ENCODE peak calls at places on chromosome 6, in nine cellular contexts. Y is dorsolateral prefrontal cortex; D is OCI-LY7; S is left ventricle myocardium inferior; X is psoas muscle; I is testis; B is IMR-90; L is A549; R is CD4-positive, CD25-positive, alpha-beta regulatory T cell. C is an unnamed sample.

GRCh38 chr6:36956111-36956820 is 1.7 kb downstream of the PI16 start:
- DNase-seq in R (no peak), D (no peak), S (no peak), L (no peak), Y (peak; percentile 42), B (no peak), X (no peak), I (no peak), C (no peak)

GRCh38 chr6:169937389-169938261 is 186.2 kb downstream of the ERMARD start:
- DNase-seq in B (no peak), X (no peak), L (no peak), D (no peak), Y (no peak), S (no peak), R (no peak), I (no peak), C (no peak)

GRCh38 chr6:139147628-139148027 is 12.7 kb downstream of the HECA start:
- DNase-seq in L (no peak), Y (no peak), R (no peak), I (no peak), S (no peak), X (no peak), B (no peak), D (no peak), C (no peak)

GRCh38 chr6:146433881-146434741 is 109.5 kb upstream of the RAB32 start:
- DNase-seq in S (no peak), X (no peak), L (no peak), B (no peak), D (no peak), I (peak; percentile 38), R (no peak), Y (no peak), C (no peak)

GRCh38 chr6:138818496-138819194 is 22.8 kb downstream of the ECT2L start:
- DNase-seq in I (no peak), Y (no peak), R (peak; percentile 8), X (no peak), L (no peak), D (peak; percentile 69), B (no peak), S (no peak), C (no peak)

GRCh38 chr6:26003102-26003694 is 40.6 kb downstream of the TRIM38 start:
- DNase-seq in L (peak; percentile 62), D (peak; percentile 52), Y (no peak), X (peak; percentile 39), B (peak; percentile 56), S (no peak), I (peak; percentile 76), R (peak; percentile 47), C (peak; percentile 57)

GRCh38 chr6:121615493-121615892 is 180.0 kb downstream of the GJA1 start:
- DNase-seq in D (no peak), L (no peak), X (no peak), S (no peak), I (no peak), B (no peak), Y (no peak), R (no peak), C (no peak)

GRCh38 chr6:17470209-17470952 is 77.0 kb downstream of the CAP2 start:
- DNase-seq in S (no peak), D (no peak), I (no peak), L (no peak), X (no peak), Y (no peak), B (peak; percentile 47), R (no peak), C (no peak)

GRCh38 chr6:170152111-170152926 is 138.6 kb downstream of the DLL1 start:
- DNase-seq in R (no peak), B (no peak), X (peak; percentile 55), D (no peak), L (no peak), Y (peak; percentile 56), S (peak; percentile 61), I (no peak), C (no peak)

GRCh38 chr6:13811627-13812358 is 2.6 kb downstream of the MCUR1 start:
- DNase-seq in Y (no peak), I (no peak), L (no peak), R (no peak), D (no peak), X (no peak), B (no peak), S (no peak), C (no peak)

GRCh38 chr6:119602215-119603178 is 252.9 kb upstream of the MAN1A1 start:
- DNase-seq in R (no peak), L (no peak), S (no peak), D (no peak), X (no peak), I (no peak), Y (no peak), B (peak; percentile 78), C (no peak)

GRCh38 chr6:34182751-34183531 is 37.1 kb upstream of the GRM4 start:
- DNase-seq in Y (no peak), R (peak; percentile 62), I (no peak), B (no peak), S (no peak), D (peak; percentile 48), L (no peak), X (no peak), C (peak; percentile 92)

GRCh38 chr6:43013020-43013842 is 515 bp downstream of the MEA1 start:
- DNase-seq in B (peak; percentile 21), S (no peak), X (no peak), Y (no peak), I (no peak), L (no peak), D (peak; percentile 29), R (no peak), C (no peak)

GRCh38 chr6:130937942-130938604 is 110.9 kb downstream of the SMLR1 start:
- DNase-seq in L (no peak), I (peak; percentile 47), D (no peak), Y (no peak), X (no peak), R (no peak), S (no peak), B (peak; percentile 67), C (no peak)

GRCh38 chr6:42970859-42971612 is 7.9 kb downstream of the PEX6 start:
- DNase-seq in X (no peak), D (no peak), L (no peak), R (no peak), B (peak; percentile 34), I (no peak), Y (no peak), S (no peak), C (no peak)

GRCh38 chr6:148857817-148858390 is 111.1 kb downstream of the UST start:
- DNase-seq in R (no peak), L (no peak), B (peak; percentile 95), I (no peak), D (no peak), Y (no peak), S (no peak), X (no peak), C (no peak)

GRCh38 chr6:1572892-1573291 is 36.8 kb upstream of the FOXC1 start:
- DNase-seq in L (no peak), X (no peak), S (no peak), I (no peak), D (no peak), Y (no peak), R (no peak), B (no peak), C (no peak)

GRCh38 chr6:549901-550300 is 107.0 kb downstream of the HUS1B start:
- DNase-seq in D (no peak), L (no peak), X (no peak), Y (no peak), B (no peak), S (no peak), R (no peak), I (no peak), C (no peak)

GRCh38 chr6:50992704-50993625 is 174.3 kb downstream of the TFAP2B start:
- DNase-seq in I (no peak), S (no peak), L (no peak), Y (no peak), D (no peak), R (no peak), B (no peak), X (no peak), C (no peak)

GRCh38 chr6:18753071-18753470 is 365.9 kb downstream of the RNF144B start:
- DNase-seq in L (no peak), Y (no peak), B (no peak), I (no peak), S (no peak), X (no peak), R (no peak), D (no peak), C (no peak)

DNA sequence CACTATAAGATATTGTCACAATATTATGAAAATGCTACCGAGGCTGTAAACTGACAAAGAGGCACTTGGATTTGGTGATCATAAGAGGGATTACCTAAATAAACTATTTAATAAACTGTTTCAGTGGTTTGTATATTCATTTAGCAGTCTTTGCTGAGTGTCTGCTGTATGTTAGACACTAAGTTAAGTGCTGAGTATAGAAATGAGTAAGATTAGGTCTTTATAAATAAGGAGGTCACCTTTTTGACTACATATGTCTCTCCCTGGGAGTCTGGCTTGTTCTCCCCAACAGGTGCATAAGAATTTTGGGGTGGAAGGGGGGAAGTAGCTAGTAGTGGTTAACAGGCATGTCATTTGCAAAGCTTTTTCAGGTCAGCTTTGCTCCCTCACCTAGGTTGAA is 246.2 kb downstream of the ZFAND3 start:
- DNase-seq in Y (no peak), I (no peak), X (no peak), L (no peak), S (no peak), D (no peak), R (no peak), B (no peak), C (no peak)
- H3K27ac ChIP-seq in Y (no peak overlapping the region), I (no peak overlapping the region), X (no peak overlapping the region), L (no peak overlapping the region), S (no peak overlapping the region), D (no peak overlapping the region), R (no peak overlapping the region), B (no peak overlapping the region), C (no peak overlapping the region)

DNA sequence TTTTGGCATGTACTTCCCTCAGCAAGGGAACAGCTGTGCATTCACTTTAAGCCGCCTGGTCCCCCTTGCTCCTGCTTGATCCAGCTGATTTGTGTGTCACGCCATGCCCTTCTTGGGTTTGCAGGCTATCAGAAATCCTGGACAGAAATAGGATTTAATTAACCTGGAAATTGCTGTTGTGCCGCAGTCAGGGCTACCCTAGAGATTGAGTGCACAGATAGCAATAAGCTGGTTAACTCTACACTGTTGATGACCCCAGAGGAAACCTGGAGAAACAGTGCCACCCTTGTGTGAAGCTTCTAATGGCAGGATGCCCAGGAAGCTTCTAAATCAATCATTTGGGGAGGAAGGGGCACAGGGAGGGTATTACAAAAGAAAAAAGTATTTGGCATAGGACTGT is 199.0 kb downstream of the JARID2 start:
- DNase-seq in S (no peak), R (peak; percentile 42), I (peak; percentile 39), D (peak; percentile 22), Y (no peak), B (no peak), X (no peak), L (no peak), C (peak; percentile 18)
- H3K4me3 ChIP-seq in S (peak overlapping the region; percentile 4), R (no peak overlapping the region), I (no peak overlapping the region), D (no peak overlapping the region), Y (peak overlapping the region; percentile 27), B (no peak overlapping the region), X (no peak overlapping the region), L (no peak overlapping the region), C (no peak overlapping the region)

GRCh38 chr6:116472710-116473109 is 11.5 kb downstream of the CALHM6 start:
- DNase-seq in Y (no peak), L (no peak), D (no peak), R (no peak), X (no peak), S (no peak), B (no peak), I (no peak), C (no peak)
- H3K27ac ChIP-seq in Y (no peak overlapping the region), L (no peak overlapping the region), D (no peak overlapping the region), R (no peak overlapping the region), X (no peak overlapping the region), S (no peak overlapping the region), B (no peak overlapping the region), I (no peak overlapping the region), C (no peak overlapping the region)

GRCh38 chr6:137804647-137805046 is 62.4 kb upstream of the TNFAIP3 start:
- DNase-seq in L (no peak), S (no peak), B (peak; percentile 52), Y (no peak), D (no peak), R (no peak), I (no peak), X (no peak), C (no peak)
- H3K4me3 ChIP-seq in L (no peak overlapping the region), S (no peak overlapping the region), B (no peak overlapping the region), Y (no peak overlapping the region), D (no peak overlapping the region), R (peak overlapping the region; percentile 3), I (no peak overlapping the region), X (no peak overlapping the region), C (no peak overlapping the region)